ENCODE peak calls at places on chromosomes 3 and 15, in four cellular contexts. H is retina, I is left cardiac atrium, G is activated T-cell treated with anti-CD3 and anti-CD28 coated beads for 1 hour. M is an unnamed sample.

GRCh38 chr15:42760759-42761158 is 23.8 kb upstream of the CDAN1 start:
- DNase-seq in I (no peak), H (no peak), G (no peak), M (no peak)

GRCh38 chr3:59812778-59813558 is 763.1 kb upstream of the CFAP20DC start:
- DNase-seq in I (no peak), G (no peak), H (peak), M (no peak)

GRCh38 chr3:127044996-127045395 is 62.1 kb downstream of the PLXNA1 start:
- DNase-seq in G (no peak), I (peak), H (no peak), M (no peak)

GRCh38 chr3:190566043-190566933 is 52.4 kb downstream of the IL1RAP start:
- DNase-seq in H (no peak), G (no peak), I (peak), M (peak)

GRCh38 chr3:133457465-133458067 is 57.7 kb downstream of the BFSP2 start:
- DNase-seq in H (no peak), I (no peak), G (no peak), M (no peak)

GRCh38 chr3:81643721-81644120 is 117.7 kb downstream of the GBE1 start:
- DNase-seq in G (no peak), H (no peak), I (no peak), M (no peak)

GRCh38 chr3:61158152-61158551 is 93.1 kb downstream of the FHIT start:
- DNase-seq in G (no peak), I (no peak), H (no peak), M (no peak)

GRCh38 chr3:197406266-197406665 is 107.9 kb upstream of the DLG1 start:
- DNase-seq in G (no peak), H (no peak), I (peak), M (peak)

GRCh38 chr15:28111552-28111951 is 12.4 kb upstream of the OCA2 start:
- DNase-seq in H (no peak), G (no peak), I (no peak), M (peak)

GRCh38 chr3:42749753-42750231 is 23.3 kb downstream of the CCDC13 start:
- DNase-seq in I (no peak), G (no peak), H (no peak), M (no peak)

GRCh38 chr3:138066383-138066782 is 49.0 kb downstream of the DZIP1L start:
- DNase-seq in H (no peak), G (no peak), I (no peak), M (no peak)

GRCh38 chr3:46943237-46944187 is 33.0 kb downstream of the CCDC12 start:
- DNase-seq in G (no peak), I (peak), H (no peak), M (no peak)

GRCh38 chr15:71149645-71150557 is 34.6 kb downstream of the THSD4 start:
- DNase-seq in H (no peak), I (peak), G (no peak), M (no peak)

GRCh38 chr3:50423543-50423942 is 64.2 kb upstream of the TMEM115 start:
- DNase-seq in H (no peak), G (no peak), I (no peak), M (no peak)

GRCh38 chr15:49832421-49832980 is 211.7 kb downstream of the DTWD1 start:
- DNase-seq in G (no peak), H (no peak), I (no peak), M (no peak)

GRCh38 chr3:114775395-114775794 is 371.7 kb downstream of the ZBTB20 start:
- DNase-seq in G (no peak), I (no peak), H (no peak), M (no peak)

GRCh38 chr3:45551214-45552010 is 43.1 kb upstream of the LIMD1 start:
- DNase-seq in G (no peak), H (no peak), I (peak), M (peak)

GRCh38 chr3:118828351-118828750 is 206.3 kb downstream of the IGSF11 start:
- DNase-seq in H (no peak), G (no peak), I (no peak), M (no peak)

M was measured in lower leg skin.